ENCODE peak calls at places on chromosomes 16 and 17, in nine cellular contexts. P, M, L, C, W, O, F, K and N are unnamed samples. For H3K9me3, the result is how much of the 10 kb centered on the place peaks cover.

GRCh38 chr16:20726661-20727060 is 15.0 kb downstream of the THUMPD1 start:
- DNase-seq in P (no peak), M (no peak), L (no peak), C (no peak), W (no peak), O (no peak), F (no peak), K (no peak), N (no peak)

GRCh38 chr16:50065241-50065623 is 538 bp upstream of the HEATR3 start:
- DNase-seq in P (no peak), M (no peak), L (no peak), C (no peak), W (no peak), O (no peak), F (no peak), K (no peak), N (no peak)

GRCh38 chr17:42288985-42289862 is 926 bp downstream of the STAT5A start:
- DNase-seq in P (no peak), M (no peak), L (peak), C (peak), W (peak), O (no peak), F (no peak), K (peak), N (peak)

GRCh38 chr16:78562650-78563049 is 463.2 kb downstream of the WWOX start:
- DNase-seq in P (no peak), M (no peak), L (no peak), C (no peak), W (no peak), O (no peak), F (no peak), K (no peak), N (no peak)

GRCh38 chr16:53952215-53953208 is 248.6 kb downstream of the FTO start:
- DNase-seq in P (peak), M (peak), L (no peak), C (no peak), W (no peak), O (no peak), F (no peak), K (no peak), N (no peak)

GRCh38 chr16:57637965-57638364 is 9.5 kb downstream of the ADGRG1 start:
- DNase-seq in P (no peak), M (no peak), L (no peak), C (no peak), W (no peak), O (no peak), F (no peak), K (no peak), N (no peak)

GRCh38 chr17:18148586-18148985 is 35.0 kb upstream of the ALKBH5 start:
- DNase-seq in P (no peak), M (no peak), L (no peak), C (no peak), W (no peak), O (no peak), F (no peak), K (no peak), N (no peak)

GRCh38 chr17:44628234-44629188 is 27.8 kb upstream of the MEIOC start:
- DNase-seq in P (peak), M (no peak), L (peak), C (peak), W (no peak), O (peak), F (no peak), K (peak), N (no peak)

GRCh38 chr16:52539197-52539596 is 7.7 kb downstream of the TOX3 start:
- DNase-seq in P (no peak), M (no peak), L (no peak), C (no peak), W (no peak), O (no peak), F (no peak), K (no peak), N (no peak)

GRCh38 chr17:62688398-62689140 is 61.1 kb downstream of the MRC2 start:
- DNase-seq in P (no peak), M (no peak), L (no peak), C (no peak), W (no peak), O (no peak), F (no peak), K (peak), N (no peak)

GRCh38 chr17:62692159-62692651 is 64.7 kb downstream of the MRC2 start:
- DNase-seq in P (no peak), M (no peak), L (peak), C (no peak), W (no peak), O (no peak), F (no peak), K (no peak), N (no peak)

GRCh38 chr17:62687997-62688396 is 60.5 kb downstream of the MRC2 start:
- DNase-seq in P (no peak), M (no peak), L (peak), C (no peak), W (no peak), O (no peak), F (no peak), K (no peak), N (no peak)

GRCh38 chr17:62689441-62690167 is 62.1 kb downstream of the MRC2 start:
- DNase-seq in P (no peak), M (no peak), L (peak), C (no peak), W (no peak), O (no peak), F (no peak), K (no peak), N (no peak)

GRCh38 chr17:62690168-62690897 is 62.9 kb downstream of the MRC2 start:
- DNase-seq in P (no peak), M (no peak), L (peak), C (no peak), W (no peak), O (no peak), F (no peak), K (no peak), N (no peak)
- TF ChIP-seq CTCF in P (no peak), M (peak), L (peak), C (no peak), W (no peak), O (no peak), F (no peak), K (no peak), N (no peak)

GRCh38 chr17:36935681-36936454 is 1.4 kb upstream of the LHX1 start:
- DNase-seq in P (no peak), M (no peak), L (peak), C (no peak), W (no peak), O (no peak), F (no peak), K (no peak), N (no peak)
- H3K4me3 ChIP-seq in P (peak), M (no peak), L (peak), C (peak), W (no peak), O (no peak), F (no peak), K (no peak), N (no peak)

DNA sequence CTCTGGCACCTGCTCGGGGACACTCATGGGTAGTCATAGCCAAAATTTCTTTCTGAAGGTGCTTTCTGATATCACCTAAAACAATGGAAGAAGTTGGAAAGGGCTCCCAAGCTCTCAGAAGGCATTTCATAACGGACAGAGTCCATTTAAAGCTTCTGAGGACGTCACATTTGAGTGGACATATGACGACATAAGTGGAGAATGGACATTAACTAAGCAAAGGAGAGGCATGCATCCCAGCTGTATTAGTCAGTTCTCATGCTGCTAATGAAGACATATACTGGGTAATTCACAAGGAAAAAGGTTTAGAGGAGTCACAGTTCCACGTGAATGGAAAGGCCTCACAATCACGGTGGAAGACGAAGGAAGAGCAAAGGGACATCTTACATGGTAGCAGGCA is 260.2 kb upstream of the DYNLRB2 start:
- DNase-seq in P (no peak), M (peak), L (no peak), C (no peak), W (no peak), O (no peak), F (no peak), K (no peak), N (no peak)
- H3K9me3 ChIP-seq in P (under half), M (under half), L (under half), C (under half), W (under half), O (under half), F (under half), K (under half), N (under half)

DNA sequence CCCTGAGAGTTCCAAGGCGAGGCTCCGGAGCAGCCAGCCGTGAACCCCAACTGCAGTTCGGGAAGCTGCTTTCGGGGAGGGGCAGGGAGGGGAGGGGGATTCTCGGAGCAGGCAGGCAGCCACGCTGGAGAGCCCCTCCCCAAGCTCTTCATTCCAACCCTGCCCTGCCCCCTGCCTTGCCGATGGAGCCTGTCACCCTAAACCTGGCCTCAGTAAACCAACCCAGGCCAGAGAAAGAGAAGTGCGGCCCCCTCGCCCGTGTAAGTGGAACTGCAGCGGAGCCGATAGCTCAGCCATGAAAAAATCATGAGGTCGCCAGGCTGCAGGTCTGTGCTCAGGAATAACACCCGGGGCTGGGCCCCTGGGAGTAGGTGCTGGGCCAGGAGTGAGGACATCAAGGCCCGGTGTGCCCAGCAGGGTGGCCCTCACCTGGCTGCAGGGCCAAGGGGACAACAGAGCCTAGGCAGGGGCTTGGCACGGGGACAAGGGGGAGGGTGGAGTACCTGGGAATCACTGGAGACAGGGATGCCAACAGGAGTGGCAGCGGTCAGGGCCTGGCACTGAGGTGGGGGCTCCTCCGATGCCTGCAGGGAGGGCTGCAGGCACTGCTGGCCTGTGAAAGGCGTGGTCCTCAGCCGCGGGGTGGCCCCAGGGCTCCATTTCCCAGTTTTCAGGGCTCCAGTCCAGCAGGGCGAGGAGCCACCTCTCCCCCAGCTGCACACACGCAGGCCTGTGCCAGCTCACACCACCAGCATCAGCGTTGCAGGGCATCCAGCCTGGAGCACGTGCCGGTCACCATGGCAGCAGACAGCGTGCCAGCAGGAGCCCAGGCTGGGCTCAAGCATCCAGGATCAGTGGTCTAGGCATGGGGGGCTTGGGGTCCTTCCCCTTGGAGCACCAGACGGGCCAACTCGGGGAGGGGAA is 4.8 kb upstream of the FSCN2 start:
- DNase-seq in P (peak), M (peak), L (peak), C (peak), W (peak), O (peak), F (no peak), K (no peak), N (no peak)
- TF ChIP-seq CTCF in P (peak), M (peak), L (peak), C (no peak), W (no peak), O (peak), F (no peak), K (no peak), N (no peak)

GRCh38 chr16:86334062-86334461 is 176.3 kb upstream of the FOXF1 start:
- DNase-seq in P (no peak), M (no peak), L (no peak), C (no peak), W (no peak), O (peak), F (no peak), K (no peak), N (no peak)
- H3K4me3 ChIP-seq in P (no peak), M (no peak), L (no peak), C (no peak), W (no peak), O (no peak), F (no peak), K (no peak), N (no peak)